ENCODE peak calls at places on chromosomes 5 and 9, in five cellular contexts. J, T, L, M and W are unnamed samples.

GRCh38 chr9:6794936-6795335 is 37.2 kb downstream of the KDM4C start:
- DNase-seq in J (no peak), T (no peak), L (no peak), M (no peak), W (no peak)

GRCh38 chr9:109755040-109755439 is 25.0 kb upstream of the PALM2AKAP2 start:
- DNase-seq in J (no peak), T (no peak), L (no peak), M (no peak), W (peak; percentile 68)

GRCh38 chr9:32404856-32405255 is 20.4 kb downstream of the ACO1 start:
- DNase-seq in J (no peak), T (no peak), L (no peak), M (no peak), W (no peak)

GRCh38 chr5:122067330-122067885 is 10.7 kb downstream of the LOX start:
- DNase-seq in J (no peak), T (no peak), L (no peak), M (no peak), W (no peak)

GRCh38 chr5:39494099-39494498 is 69.3 kb upstream of the DAB2 start:
- DNase-seq in J (no peak), T (no peak), L (no peak), M (no peak), W (no peak)

GRCh38 chr5:54659651-54660050 is 142.1 kb downstream of the SNX18 start:
- DNase-seq in J (no peak), T (no peak), L (no peak), M (no peak), W (no peak)

GRCh38 chr9:78612089-78612488 is 315.2 kb downstream of the PSAT1 start:
- DNase-seq in J (no peak), T (no peak), L (no peak), M (no peak), W (no peak)

GRCh38 chr9:106420511-106420944 is 442.4 kb upstream of the ZNF462 start:
- DNase-seq in J (no peak), T (no peak), L (no peak), M (no peak), W (no peak)

GRCh38 chr5:155954739-155955445 is 372.1 kb upstream of the SGCD start:
- DNase-seq in J (no peak), T (no peak), L (no peak), M (no peak), W (no peak)

GRCh38 chr5:126808619-126809018 is 31.7 kb downstream of the LMNB1 start:
- DNase-seq in J (peak; percentile 15), T (no peak), L (peak; percentile 53), M (no peak), W (peak; percentile 48)

GRCh38 chr5:177086918-177087706 is 397 bp downstream of the FGFR4 start:
- DNase-seq in J (peak; percentile 96), T (peak; percentile 61), L (peak; percentile 88), M (peak; percentile 25), W (peak; percentile 79)

GRCh38 chr5:19977069-19977468 is 10.9 kb downstream of the CDH18 start:
- DNase-seq in J (no peak), T (no peak), L (no peak), M (no peak), W (no peak)

GRCh38 chr5:177528631-177529030 is 11.9 kb upstream of the DDX41 start:
- DNase-seq in J (no peak), T (no peak), L (no peak), M (no peak), W (no peak)

GRCh38 chr5:54090495-54091084 is 219.8 kb downstream of the ARL15 start:
- DNase-seq in J (peak; percentile 2), T (peak; percentile 15), L (no peak), M (no peak), W (no peak)

GRCh38 chr9:122835313-122835731 is 6.9 kb upstream of the PDCL start:
- DNase-seq in J (peak; percentile 31), T (no peak), L (peak; percentile 51), M (no peak), W (no peak)

GRCh38 chr5:142749321-142749720 is 20.9 kb upstream of the ARHGAP26 start:
- DNase-seq in J (no peak), T (no peak), L (no peak), M (no peak), W (no peak)

GRCh38 chr9:16126042-16126441 is 573.2 kb downstream of the CCDC171 start:
- DNase-seq in J (no peak), T (no peak), L (no peak), M (no peak), W (no peak)

GRCh38 chr5:176491056-176491646 is 43.0 kb downstream of the FAF2 start:
- DNase-seq in J (no peak), T (no peak), L (no peak), M (no peak), W (no peak)

GRCh38 chr5:71957431-71957934 is 149.8 kb upstream of the MAP1B start:
- DNase-seq in J (no peak), T (no peak), L (no peak), M (no peak), W (no peak)

GRCh38 chr5:78552729-78553341 is 95.7 kb downstream of the LHFPL2 start:
- DNase-seq in J (no peak), T (no peak), L (no peak), M (no peak), W (no peak)

GRCh38 chr5:32074401-32074800 is 99.7 kb downstream of the GOLPH3 start:
- DNase-seq in J (peak; percentile 33), T (no peak), L (no peak), M (no peak), W (peak; percentile 23)

GRCh38 chr9:137516144-137516917 is 33.9 kb downstream of the PNPLA7 start:
- DNase-seq in J (no peak), T (no peak), L (no peak), M (no peak), W (no peak)

GRCh38 chr9:38172601-38173000 is 103.6 kb upstream of the SHB start:
- DNase-seq in J (no peak), T (no peak), L (peak; percentile 32), M (peak; percentile 17), W (peak; percentile 64)

GRCh38 chr9:92189782-92190535 is 74.7 kb upstream of the SPTLC1 start:
- DNase-seq in J (no peak), T (no peak), L (no peak), M (no peak), W (no peak)

GRCh38 chr9:135090081-135090480 is 2.6 kb downstream of the OLFM1 start:
- DNase-seq in J (no peak), T (no peak), L (no peak), M (no peak), W (no peak)

GRCh38 chr9:135090547-135090946 is 3.1 kb downstream of the OLFM1 start:
- DNase-seq in J (no peak), T (no peak), L (no peak), M (no peak), W (peak; percentile 46)

GRCh38 chr9:135093111-135093510 is 5.6 kb downstream of the OLFM1 start:
- DNase-seq in J (no peak), T (no peak), L (no peak), M (no peak), W (no peak)

GRCh38 chr9:135088979-135089847 is 1.7 kb downstream of the OLFM1 start:
- DNase-seq in J (no peak), T (no peak), L (no peak), M (no peak), W (peak; percentile 41)

GRCh38 chr9:135091545-135091944 is 4.1 kb downstream of the OLFM1 start:
- DNase-seq in J (no peak), T (no peak), L (no peak), M (no peak), W (no peak)
- TF ChIP-seq JUND in J (no peak), T (no peak), L (no peak), M (no peak), W (no peak)

GRCh38 chr9:88809371-88809770 is 181.9 kb upstream of the S1PR3 start:
- DNase-seq in J (no peak), T (no peak), L (no peak), M (no peak), W (no peak)

GRCh38 chr9:88808761-88809370 is 182.4 kb upstream of the S1PR3 start:
- DNase-seq in J (no peak), T (no peak), L (no peak), M (no peak), W (no peak)

GRCh38 chr9:88807426-88807825 is 183.8 kb upstream of the S1PR3 start:
- DNase-seq in J (no peak), T (no peak), L (no peak), M (no peak), W (no peak)

GRCh38 chr9:88809836-88810235 is 181.4 kb upstream of the S1PR3 start:
- DNase-seq in J (no peak), T (no peak), L (no peak), M (no peak), W (no peak)

DNA sequence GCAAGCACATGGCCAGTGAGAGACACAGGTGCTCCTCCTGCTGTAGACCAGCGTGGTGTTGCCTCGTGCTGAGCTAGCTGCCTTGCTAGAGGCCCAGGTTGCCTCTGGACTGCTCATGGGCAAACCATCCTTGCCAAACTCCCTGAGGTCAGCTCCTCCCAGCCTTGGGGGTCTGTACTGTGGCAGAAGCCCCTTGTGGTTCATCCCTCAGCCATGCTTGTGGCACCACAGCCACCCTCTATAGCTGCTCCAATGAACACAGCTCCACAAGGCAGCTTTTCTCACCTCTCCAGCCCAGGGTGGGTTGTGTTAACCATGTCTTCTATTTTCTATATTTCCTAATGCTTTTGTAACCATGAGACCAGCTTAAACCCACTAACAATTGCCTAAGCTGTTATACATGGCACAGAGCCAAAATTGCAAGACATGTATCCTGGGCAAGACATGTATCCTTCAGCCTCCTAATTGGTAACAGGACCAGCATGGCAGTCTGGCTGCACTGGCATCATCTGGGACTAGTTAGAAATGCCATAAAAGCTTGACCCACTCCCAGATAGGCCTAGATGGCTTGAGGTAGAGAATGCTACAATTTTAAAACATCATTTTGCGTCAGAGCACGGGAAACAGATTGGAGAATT is 183.1 kb upstream of the S1PR3 start:
- DNase-seq in J (no peak), T (no peak), L (peak; percentile 69), M (no peak), W (no peak)
- TF ChIP-seq JUND in J (no peak), T (no peak), L (no peak), M (no peak), W (no peak)

DNA sequence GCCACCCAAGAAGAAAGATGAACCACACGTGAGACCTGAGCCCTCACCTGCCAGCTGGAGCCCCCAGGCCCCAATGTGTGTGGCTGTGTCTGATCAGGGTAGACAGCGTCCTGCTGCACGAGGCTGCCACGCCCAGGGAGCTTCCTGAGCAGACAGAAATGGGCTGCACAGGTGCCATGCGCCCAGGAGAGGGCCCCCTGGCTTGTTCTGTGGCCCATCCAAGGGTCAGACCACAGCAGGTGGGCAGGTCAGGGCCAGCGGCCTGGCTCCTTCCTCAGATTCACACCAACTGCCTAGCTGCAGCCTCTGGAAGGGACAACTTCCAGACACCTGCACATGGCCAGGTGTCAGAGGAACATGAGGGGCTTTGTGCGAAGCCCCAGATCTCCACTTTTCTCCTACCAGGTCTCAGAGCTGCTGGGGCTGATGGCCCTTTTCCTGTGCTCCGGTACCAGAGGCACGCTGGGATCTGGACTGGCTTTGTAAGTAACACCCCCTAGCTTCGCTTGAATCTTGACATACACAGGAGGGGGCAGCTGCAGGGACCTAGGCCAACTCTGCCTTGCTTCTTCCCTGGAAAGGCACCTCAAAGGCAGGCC is 10.8 kb downstream of the SARDH start:
- DNase-seq in J (no peak), T (no peak), L (peak; percentile 46), M (no peak), W (no peak)
- TF ChIP-seq JUND in J (no peak), T (no peak), L (no peak), M (no peak), W (no peak)

DNA sequence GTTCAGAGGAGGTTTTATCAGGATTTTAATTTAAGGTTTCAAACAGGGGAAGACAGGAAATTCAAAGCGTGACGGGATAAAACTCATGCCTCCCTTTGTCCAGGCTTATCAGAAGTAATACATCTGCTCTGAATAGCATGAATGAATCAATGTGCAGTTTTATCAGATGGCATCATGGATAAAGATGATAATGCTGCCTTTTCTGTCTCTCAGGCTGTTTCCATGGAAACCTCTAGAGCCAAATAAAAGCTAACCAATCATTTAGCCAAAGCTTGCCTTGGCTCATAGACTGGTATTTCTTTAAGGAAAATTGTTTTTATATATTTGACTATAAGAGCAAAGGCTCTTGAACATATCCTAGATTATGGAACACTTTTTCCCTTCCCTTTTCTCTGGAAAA is 16.5 kb downstream of the MFAP3 start:
- DNase-seq in J (no peak), T (no peak), L (no peak), M (no peak), W (no peak)
- TF ChIP-seq JUND in J (no peak), T (no peak), L (no peak), M (no peak), W (no peak)